ENCODE peak calls at places on chromosomes 7 and 10, in six cellular contexts. Z, J, O, H, L and V are unnamed samples.

GRCh38 chr7:123979876-123980275 is 53.0 kb downstream of the TMEM229A start:
- DNase-seq in O (peak), J (no peak), H (no peak), L (no peak), Z (no peak), V (no peak)

GRCh38 chr7:5525271-5526189 is 101.9 kb upstream of the TNRC18 start:
- DNase-seq in Z (no peak), O (no peak), H (no peak), J (no peak), L (no peak), V (no peak)

GRCh38 chr7:141452911-141453310 is 98.3 kb upstream of the AGK start:
- DNase-seq in Z (no peak), O (no peak), H (no peak), J (no peak), L (no peak), V (no peak)

GRCh38 chr10:24952146-24952700 is at the start of gene PRTFDC1:
- DNase-seq in Z (no peak), L (peak), O (no peak), J (peak), H (no peak), V (no peak)

GRCh38 chr10:37488792-37489657 is 363.6 kb downstream of the ANKRD30A start:
- DNase-seq in L (no peak), H (no peak), Z (peak), J (peak), O (no peak), V (no peak)

GRCh38 chr10:59580257-59580863 is 129.3 kb downstream of the SLC16A9 start:
- DNase-seq in J (peak), O (peak), Z (no peak), H (peak), L (no peak), V (no peak)

GRCh38 chr10:3090914-3091313 is 23.6 kb downstream of the PFKP start:
- DNase-seq in Z (no peak), H (no peak), J (peak), O (no peak), L (no peak), V (no peak)

GRCh38 chr7:114865564-114865963 is 56.3 kb upstream of the MDFIC start:
- DNase-seq in Z (no peak), J (peak), L (peak), O (no peak), H (peak), V (no peak)

GRCh38 chr7:128909605-128910568 is 622 bp downstream of the KCP start:
- DNase-seq in J (peak), L (peak), O (no peak), Z (peak), H (no peak), V (no peak)

GRCh38 chr7:129222064-129222463 is 2.8 kb upstream of the AHCYL2 start:
- DNase-seq in J (no peak), H (no peak), L (no peak), O (no peak), Z (no peak), V (no peak)

GRCh38 chr7:155333346-155334234 is 35.9 kb downstream of the INSIG1 start:
- DNase-seq in O (no peak), H (no peak), Z (no peak), L (no peak), J (no peak), V (no peak)

GRCh38 chr7:66296001-66296521 is 90.9 kb downstream of the TPST1 start:
- DNase-seq in H (no peak), O (no peak), Z (no peak), J (peak), L (no peak), V (no peak)

GRCh38 chr10:3406556-3406955 is 234.0 kb upstream of the PITRM1 start:
- DNase-seq in L (no peak), Z (no peak), H (no peak), J (no peak), O (no peak), V (no peak)

GRCh38 chr7:106542550-106543220 is 118.3 kb downstream of the CCDC71L start:
- DNase-seq in L (no peak), J (peak), H (peak), O (peak), Z (no peak), V (no peak)

GRCh38 chr10:60526024-60526585 is 136.4 kb upstream of the ANK3 start:
- DNase-seq in L (no peak), J (no peak), O (no peak), H (no peak), Z (no peak), V (no peak)

GRCh38 chr7:30159698-30160143 is 24.9 kb downstream of the MTURN start:
- DNase-seq in H (no peak), J (peak), O (no peak), Z (no peak), L (peak), V (no peak)

GRCh38 chr7:100706672-100707311 is 871 bp downstream of the POP7 start:
- DNase-seq in L (peak), Z (no peak), H (no peak), J (no peak), O (no peak), V (no peak)

GRCh38 chr10:116868722-116869121 is 19.4 kb downstream of the ENO4 start:
- DNase-seq in H (no peak), L (no peak), J (no peak), Z (no peak), O (no peak), V (no peak)

GRCh38 chr10:29961351-29961750 is 98.0 kb downstream of the JCAD start:
- DNase-seq in Z (no peak), H (no peak), L (no peak), J (no peak), O (no peak), V (no peak)

GRCh38 chr7:142939226-142939910 is at the start of gene LLCFC1:
- DNase-seq in H (no peak), J (no peak), L (no peak), O (no peak), Z (no peak), V (no peak)

GRCh38 chr7:44309271-44310091 is 15.9 kb downstream of the CAMK2B start:
- DNase-seq in L (peak), H (no peak), Z (no peak), O (peak), J (peak), V (no peak)